ENCODE peak calls at places on chromosomes 6 and 20, in ten cellular contexts. R is globus pallidus, W is iPS-NIHi11, Y is ascending aorta, E is HCT116, X is GM06990, B is GM13977, I is tibial artery, C is MM.1S, F is NCI-H460. N is an unnamed sample.

GRCh38 chr6:126553856-126554255 is 213.9 kb downstream of the CENPW start:
- DNase-seq in R (no peak), W (no peak), Y (no peak), E (no peak), X (no peak), B (no peak), I (no peak), C (no peak), F (no peak), N (no peak)

GRCh38 chr6:94376876-94377275 is 957.5 kb upstream of the EPHA7 start:
- DNase-seq in R (no peak), W (no peak), Y (no peak), E (no peak), X (no peak), B (no peak), I (no peak), C (no peak), F (no peak), N (no peak)

GRCh38 chr6:111011360-111012142 is 29.7 kb downstream of the RPF2 start:
- DNase-seq in R (peak), W (peak), Y (no peak), E (peak), X (peak), B (peak), I (no peak), C (peak), F (peak), N (no peak)

GRCh38 chr6:28383235-28384142 is 16.1 kb downstream of the ZSCAN12 start:
- DNase-seq in R (peak), W (peak), Y (peak), E (peak), X (peak), B (peak), I (peak), C (peak), F (peak), N (no peak)

GRCh38 chr6:51098801-51099200 is 280.1 kb downstream of the TFAP2B start:
- DNase-seq in R (no peak), W (no peak), Y (no peak), E (no peak), X (no peak), B (no peak), I (no peak), C (no peak), F (no peak), N (no peak)

GRCh38 chr20:25328954-25329498 is 61.6 kb downstream of the ABHD12 start:
- DNase-seq in R (no peak), W (no peak), Y (no peak), E (no peak), X (no peak), B (no peak), I (no peak), C (no peak), F (no peak), N (no peak)

GRCh38 chr20:35952480-35953410 is 1.6 kb downstream of the SCAND1 start:
- DNase-seq in R (no peak), W (no peak), Y (no peak), E (no peak), X (no peak), B (no peak), I (no peak), C (peak), F (peak), N (no peak)

GRCh38 chr6:104656235-104656634 is 203.5 kb downstream of the HACE1 start:
- DNase-seq in R (no peak), W (no peak), Y (no peak), E (no peak), X (no peak), B (no peak), I (no peak), C (no peak), F (no peak), N (no peak)

GRCh38 chr6:125207956-125208355 is 54.4 kb downstream of the TPD52L1 start:
- DNase-seq in R (no peak), W (no peak), Y (no peak), E (no peak), X (no peak), B (no peak), I (no peak), C (no peak), F (no peak), N (no peak)

GRCh38 chr20:36154696-36155628 is at the start of gene EPB41L1:
- DNase-seq in R (peak), W (peak), Y (peak), E (no peak), X (no peak), B (peak), I (peak), C (no peak), F (no peak), N (no peak)

GRCh38 chr6:53361549-53362031 is 12.8 kb upstream of the ELOVL5 start:
- DNase-seq in R (no peak), W (no peak), Y (no peak), E (no peak), X (peak), B (peak), I (no peak), C (no peak), F (no peak), N (no peak)

GRCh38 chr20:15555913-15556312 is 1017.3 kb downstream of the KIF16B start:
- DNase-seq in R (no peak), W (no peak), Y (no peak), E (no peak), X (no peak), B (no peak), I (no peak), C (no peak), F (no peak), N (no peak)

GRCh38 chr6:31736026-31736767 is at the start of gene CLIC1:
- DNase-seq in R (peak), W (peak), Y (peak), E (no peak), X (peak), B (peak), I (peak), C (peak), F (peak), N (peak)

GRCh38 chr6:164108869-164109769 is 694.6 kb downstream of the QKI start:
- DNase-seq in R (peak), W (no peak), Y (peak), E (no peak), X (no peak), B (no peak), I (peak), C (no peak), F (no peak), N (no peak)

GRCh38 chr6:54992789-54993188 is 146.2 kb downstream of the FAM83B start:
- DNase-seq in R (no peak), W (peak), Y (no peak), E (no peak), X (no peak), B (peak), I (no peak), C (peak), F (no peak), N (no peak)

GRCh38 chr6:25953733-25954132 is 8.9 kb upstream of the TRIM38 start:
- DNase-seq in R (no peak), W (no peak), Y (no peak), E (no peak), X (no peak), B (no peak), I (no peak), C (no peak), F (no peak), N (no peak)

GRCh38 chr20:5863040-5863811 is 87.1 kb downstream of the TRMT6 start:
- DNase-seq in R (peak), W (no peak), Y (no peak), E (no peak), X (no peak), B (no peak), I (no peak), C (no peak), F (no peak), N (no peak)

GRCh38 chr20:31652917-31653385 is 15.2 kb downstream of the COX4I2 start:
- DNase-seq in R (no peak), W (no peak), Y (no peak), E (no peak), X (no peak), B (no peak), I (no peak), C (no peak), F (no peak), N (no peak)

GRCh38 chr6:79610301-79611009 is 20.7 kb upstream of the SH3BGRL2 start:
- DNase-seq in R (no peak), W (no peak), Y (no peak), E (no peak), X (no peak), B (no peak), I (no peak), C (no peak), F (no peak), N (no peak)

GRCh38 chr20:15976047-15976731 is 597.1 kb downstream of the KIF16B start:
- DNase-seq in R (no peak), W (peak), Y (no peak), E (no peak), X (no peak), B (no peak), I (no peak), C (no peak), F (no peak), N (no peak)

GRCh38 chr20:957544-957943 is 41.4 kb upstream of the ANGPT4 start:
- DNase-seq in R (no peak), W (no peak), Y (no peak), E (no peak), X (no peak), B (peak), I (no peak), C (no peak), F (no peak), N (no peak)

GRCh38 chr20:45905505-45906079 is 6.4 kb downstream of the PLTP start:
- DNase-seq in R (no peak), W (no peak), Y (no peak), E (peak), X (no peak), B (no peak), I (no peak), C (no peak), F (no peak), N (no peak)

GRCh38 chr6:71252960-71253359 is 35.7 kb upstream of the OGFRL1 start:
- DNase-seq in R (no peak), W (no peak), Y (no peak), E (no peak), X (no peak), B (no peak), I (no peak), C (no peak), F (no peak), N (no peak)

GRCh38 chr6:13486679-13487121 is 700 bp downstream of the GFOD1 start:
- DNase-seq in R (peak), W (peak), Y (peak), E (no peak), X (peak), B (peak), I (peak), C (peak), F (peak), N (no peak)

GRCh38 chr6:54198134-54198533 is 86.9 kb downstream of the MLIP start:
- DNase-seq in R (no peak), W (no peak), Y (no peak), E (no peak), X (no peak), B (no peak), I (no peak), C (no peak), F (no peak), N (no peak)

GRCh38 chr6:27726620-27727023 is 185.6 kb downstream of the OR2B2 start:
- DNase-seq in R (no peak), W (peak), Y (no peak), E (peak), X (no peak), B (no peak), I (no peak), C (no peak), F (peak), N (peak)

GRCh38 chr6:155147958-155148663 is 115.7 kb upstream of the CLDN20 start:
- DNase-seq in R (no peak), W (no peak), Y (no peak), E (no peak), X (no peak), B (no peak), I (no peak), C (no peak), F (no peak), N (no peak)

GRCh38 chr6:47653706-47654105 is 44.7 kb upstream of the ADGRF4 start:
- DNase-seq in R (no peak), W (no peak), Y (no peak), E (no peak), X (no peak), B (no peak), I (no peak), C (no peak), F (no peak), N (no peak)

GRCh38 chr6:84687487-84687886 is 76.9 kb downstream of the TBX18 start:
- DNase-seq in R (no peak), W (no peak), Y (no peak), E (no peak), X (no peak), B (no peak), I (no peak), C (no peak), F (no peak), N (no peak)

N was measured in keratinocyte.